ENCODE peak calls at places on chromosomes 5 and 9, in five cellular contexts. B is stimulated activated CD8-positive, alpha-beta memory T cell treated with anti-CD3 and anti-CD28 coated beads, Interleukin-15, amount 100 ng/mL, for 1 hour; H is progenitor cell of endocrine pancreas; T is stimulated activated CD4-positive, alpha-beta T cell treated with anti-CD3 and anti-CD28 coated beads, Interleukin-2, amount 100 ng/mL, for 4 hours; N is WTC11. D is an unnamed sample.

GRCh38 chr9:3675964-3676363 is 150.2 kb upstream of the RFX3 start:
- DNase-seq in B (no peak), H (no peak), T (no peak), N (no peak), D (no peak)

GRCh38 chr5:72499090-72499489 is 8.1 kb downstream of the ZNF366 start:
- DNase-seq in B (no peak), H (no peak), T (no peak), N (no peak), D (no peak)

GRCh38 chr9:95305770-95306492 is 11.6 kb downstream of the FANCC start:
- DNase-seq in B (no peak), H (no peak), T (no peak), N (no peak), D (no peak)

GRCh38 chr5:174692982-174693422 is 31.4 kb upstream of the MSX2 start:
- DNase-seq in B (no peak), H (no peak), T (no peak), N (peak; percentile 44), D (no peak)

GRCh38 chr5:110865400-110866094 is 126.7 kb downstream of the SLC25A46 start:
- DNase-seq in B (no peak), H (peak; percentile 30), T (no peak), N (peak; percentile 66), D (peak; percentile 76)

GRCh38 chr5:157670662-157671591 is at the start of gene C5orf52:
- DNase-seq in B (no peak), H (no peak), T (peak; percentile 26), N (peak; percentile 29), D (no peak)

GRCh38 chr9:128011071-128011817 is 30.5 kb upstream of the EEIG1 start:
- DNase-seq in B (no peak), H (no peak), T (no peak), N (no peak), D (no peak)

GRCh38 chr5:88116396-88116795 is 152.2 kb downstream of the TMEM161B start:
- DNase-seq in B (no peak), H (no peak), T (no peak), N (no peak), D (peak; percentile 39)

GRCh38 chr9:81224166-81224858 is 465.0 kb downstream of the TLE1 start:
- DNase-seq in B (no peak), H (no peak), T (no peak), N (no peak), D (no peak)

GRCh38 chr5:14630706-14631105 is 33.8 kb upstream of the OTULIN start:
- DNase-seq in B (no peak), H (no peak), T (no peak), N (no peak), D (no peak)

D was measured in MCF 10A.